ENCODE peak calls at places on chromosomes 7 and 10, in ten cellular contexts. F, C, A, Q, X, S, T, O, Y and M are unnamed samples.

GRCh38 chr7:13737563-13737962 is 251.9 kb downstream of the ETV1 start:
- DNase-seq in Q (no peak), X (no peak), O (no peak), C (no peak), Y (no peak), F (no peak), T (no peak), A (no peak), S (no peak), M (no peak)

GRCh38 chr10:8312861-8313260 is 258.4 kb downstream of the GATA3 start:
- DNase-seq in Q (no peak), F (no peak), S (peak), Y (no peak), C (peak), A (no peak), T (no peak), O (no peak), X (no peak), M (no peak)

GRCh38 chr10:91528080-91528479 is 104.8 kb downstream of the PPP1R3C start:
- DNase-seq in F (no peak), C (no peak), S (no peak), X (no peak), Q (no peak), Y (no peak), O (no peak), T (no peak), A (no peak), M (no peak)

GRCh38 chr7:155533827-155534690 is 12.3 kb downstream of the CNPY1 start:
- DNase-seq in T (peak), Y (no peak), X (peak), S (peak), Q (peak), A (no peak), O (no peak), C (peak), F (peak), M (peak)

GRCh38 chr7:22571776-22572175 is 71.8 kb upstream of the STEAP1B start:
- DNase-seq in F (no peak), O (no peak), Q (no peak), T (no peak), C (no peak), A (no peak), X (no peak), Y (no peak), S (no peak), M (no peak)

GRCh38 chr7:44288811-44289340 is 36.5 kb downstream of the CAMK2B start:
- DNase-seq in Q (peak), S (peak), F (no peak), T (no peak), X (no peak), Y (no peak), A (no peak), O (peak), C (no peak), M (no peak)

GRCh38 chr10:120521880-120522279 is 64.9 kb downstream of the PLPP4 start:
- DNase-seq in C (no peak), S (no peak), Q (no peak), T (no peak), F (no peak), O (no peak), Y (no peak), A (no peak), X (no peak), M (no peak)

GRCh38 chr7:636396-636795 is 90.1 kb upstream of the DNAAF5 start:
- DNase-seq in Q (peak), A (no peak), X (no peak), F (no peak), T (peak), O (no peak), C (peak), Y (peak), S (no peak), M (no peak)

GRCh38 chr10:52566471-52567246 is 205.9 kb downstream of the MBL2 start:
- DNase-seq in O (no peak), A (peak), X (peak), Y (no peak), S (peak), F (peak), Q (no peak), C (peak), T (peak), M (no peak)

GRCh38 chr10:88245974-88246511 is 337.1 kb downstream of the RNLS start:
- DNase-seq in C (peak), T (no peak), O (no peak), F (no peak), S (no peak), Q (no peak), X (no peak), Y (peak), A (peak), M (no peak)

GRCh38 chr10:34723746-34724145 is 91.3 kb downstream of the PARD3 start:
- DNase-seq in Y (peak), O (no peak), Q (no peak), C (peak), T (peak), F (no peak), A (no peak), S (no peak), X (peak), M (no peak)

GRCh38 chr7:23012797-23013714 is 874 bp downstream of the HYCC1 start:
- DNase-seq in O (peak), A (no peak), S (no peak), X (peak), Q (peak), F (no peak), Y (peak), T (peak), C (no peak), M (peak)

GRCh38 chr10:5625992-5626777 is 40.2 kb downstream of the ASB13 start:
- DNase-seq in S (no peak), T (no peak), F (no peak), A (no peak), Q (no peak), Y (no peak), O (no peak), X (no peak), C (no peak), M (no peak)

GRCh38 chr7:151425670-151426075 is 14.3 kb downstream of the CRYGN start:
- DNase-seq in X (no peak), A (no peak), C (peak), Y (no peak), Q (no peak), O (no peak), S (no peak), T (no peak), F (no peak), M (no peak)

GRCh38 chr7:100826546-100827329 is 585 bp downstream of the EPHB4 start:
- DNase-seq in O (no peak), Q (peak), Y (no peak), F (no peak), T (no peak), X (peak), A (no peak), S (no peak), C (no peak), M (no peak)

GRCh38 chr7:26318921-26319320 is 27.3 kb downstream of the SNX10 start:
- DNase-seq in A (no peak), Y (no peak), X (no peak), S (no peak), Q (no peak), F (no peak), C (no peak), O (no peak), T (no peak), M (no peak)

GRCh38 chr10:17453377-17454091 is 861 bp downstream of the ST8SIA6 start:
- DNase-seq in Q (peak), F (peak), X (peak), Y (peak), O (peak), S (no peak), C (peak), T (peak), A (no peak), M (peak)

GRCh38 chr10:127922675-127923366 is 15.9 kb downstream of the PTPRE start:
- DNase-seq in X (no peak), F (peak), S (peak), T (no peak), A (peak), Q (no peak), Y (peak), O (peak), C (peak), M (no peak)

GRCh38 chr7:137625197-137625596 is 221.6 kb downstream of the DGKI start:
- DNase-seq in Y (no peak), F (no peak), S (peak), C (peak), Q (no peak), O (no peak), T (no peak), A (no peak), X (peak), M (no peak)

GRCh38 chr10:125149278-125150047 is 10.9 kb downstream of the CTBP2 start:
- DNase-seq in T (no peak), C (peak), Q (no peak), F (peak), O (peak), X (peak), A (peak), Y (peak), S (no peak), M (no peak)

GRCh38 chr7:1810961-1811849 is 141.1 kb downstream of the ELFN1 start:
- DNase-seq in F (no peak), O (no peak), C (peak), A (no peak), S (no peak), Q (no peak), X (no peak), Y (no peak), T (no peak), M (no peak)

GRCh38 chr7:22718911-22719420 is 8.0 kb upstream of the IL6 start:
- DNase-seq in S (no peak), C (peak), O (no peak), F (no peak), Q (no peak), Y (no peak), A (no peak), T (no peak), X (no peak), M (no peak)

GRCh38 chr10:62636825-62637248 is 167.7 kb upstream of the ADO start:
- DNase-seq in X (peak), C (peak), O (no peak), Y (no peak), F (no peak), S (no peak), T (no peak), A (no peak), Q (no peak), M (no peak)

DNA sequence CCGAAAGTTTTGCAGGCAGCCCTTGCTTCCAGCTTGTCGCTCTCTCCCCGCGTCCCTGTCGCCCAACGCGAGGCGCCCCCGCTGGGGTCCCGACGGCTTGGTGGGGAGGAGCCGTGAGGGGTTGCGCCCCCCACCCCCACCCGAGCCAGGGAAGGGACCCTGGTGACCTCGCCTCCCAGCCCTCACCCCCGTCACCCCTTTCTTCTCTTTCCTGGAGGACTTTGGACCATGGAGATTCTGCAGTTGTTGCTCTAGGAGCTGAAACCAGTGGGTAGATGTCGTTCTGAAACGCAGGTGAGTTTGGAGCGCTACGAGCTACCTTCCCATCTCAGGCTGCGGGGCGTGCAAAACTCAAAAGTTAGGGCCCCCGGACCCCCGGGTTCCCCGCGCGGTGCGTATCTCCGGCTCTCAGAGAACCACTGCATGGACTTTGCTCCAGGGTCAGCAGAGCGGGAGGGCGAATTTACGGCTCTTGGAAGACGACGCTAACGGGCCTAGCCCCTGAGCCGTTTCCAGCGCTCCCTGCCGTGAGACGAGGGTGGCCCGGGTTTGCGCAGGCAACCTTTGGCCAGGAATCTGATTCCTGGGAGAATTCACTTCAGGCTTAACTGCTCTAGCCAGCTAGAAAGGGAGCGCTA is 684 bp upstream of the ATXN7L1 start:
- DNase-seq in F (peak), Q (peak), S (peak), X (peak), T (peak), O (peak), C (peak), A (no peak), Y (peak), M (peak)
- TF ChIP-seq CTCF in F (no peak), Q (no peak), S (peak), X (no peak), T (no peak), O (no peak), C (peak), A (no peak), Y (no peak), M (no peak)

GRCh38 chr7:28299556-28299955 is 112.8 kb upstream of the CREB5 start:
- DNase-seq in Q (no peak), C (no peak), T (no peak), Y (no peak), F (no peak), X (no peak), S (no peak), O (no peak), A (no peak), M (no peak)

GRCh38 chr7:28297821-28298439 is 114.4 kb upstream of the CREB5 start:
- DNase-seq in Y (no peak), O (no peak), A (no peak), T (no peak), Q (no peak), X (no peak), F (no peak), S (no peak), C (no peak), M (no peak)

GRCh38 chr7:28298870-28299484 is 113.3 kb upstream of the CREB5 start:
- DNase-seq in C (peak), O (no peak), Q (peak), Y (peak), S (peak), A (no peak), F (peak), T (peak), X (peak), M (peak)

GRCh38 chr7:28293529-28293835 is 112.9 kb upstream of the JAZF1 start:
- DNase-seq in T (no peak), A (no peak), O (no peak), S (no peak), Y (no peak), F (no peak), X (no peak), Q (no peak), C (no peak), M (no peak)

DNA sequence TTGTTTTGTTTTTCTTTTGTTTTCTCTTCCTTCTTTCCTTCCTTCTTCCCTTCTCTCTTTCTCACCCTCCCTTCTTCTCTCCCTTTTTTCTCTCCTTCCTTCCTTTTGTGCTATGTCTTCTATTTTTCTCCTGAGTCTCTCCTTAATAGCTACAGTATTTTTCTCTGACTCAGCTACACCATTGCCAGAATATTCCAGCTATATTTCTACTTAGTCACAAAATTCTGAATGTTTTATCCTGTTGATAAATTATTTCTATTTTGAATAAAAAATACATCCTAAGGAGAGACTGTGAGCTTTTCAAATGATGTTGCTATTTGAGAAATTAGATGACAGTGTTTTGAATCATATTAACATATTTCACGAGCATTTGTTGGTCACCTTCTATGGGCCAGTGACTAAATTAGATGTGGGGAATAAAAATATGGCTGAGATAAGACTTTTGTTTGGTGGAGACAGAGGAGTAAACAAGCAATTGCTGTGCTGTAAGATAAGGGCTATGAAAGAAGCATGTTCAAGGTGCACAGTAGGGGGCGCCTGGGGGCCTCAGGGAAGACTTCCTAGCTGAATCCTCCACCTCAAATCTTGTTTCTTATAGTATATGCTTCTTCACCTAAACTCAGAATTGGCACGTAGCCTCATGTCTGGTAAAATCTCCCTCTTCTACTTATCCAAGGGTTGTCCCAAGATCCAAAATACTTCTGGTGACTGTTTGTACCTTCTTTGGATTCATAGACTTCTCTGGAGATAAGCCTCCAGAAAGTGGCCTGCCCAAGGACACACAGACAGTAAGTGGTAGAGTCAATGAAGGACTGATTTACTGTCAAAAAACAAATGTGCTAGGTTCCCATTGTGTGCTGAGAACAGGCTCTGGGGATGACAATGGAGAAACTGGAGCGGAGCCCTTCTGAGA is 115.5 kb upstream of the CREB5 start:
- DNase-seq in O (no peak), F (no peak), S (peak), A (no peak), X (peak), C (peak), Y (no peak), Q (peak), T (peak), M (peak)
- TF ChIP-seq CTCF in O (peak), F (peak), S (peak), A (peak), X (peak), C (peak), Y (peak), Q (peak), T (peak), M (peak)

GRCh38 chr7:148151778-148152177 is 438.8 kb upstream of the C7orf33 start:
- DNase-seq in F (no peak), Q (no peak), Y (no peak), O (no peak), C (no peak), A (no peak), X (no peak), S (no peak), T (no peak), M (no peak)
- TF ChIP-seq CTCF in F (no peak), Q (no peak), Y (no peak), O (no peak), C (peak), A (no peak), X (peak), S (no peak), T (no peak), M (no peak)

GRCh38 chr7:51079494-51079893 is 237.1 kb downstream of the COBL start:
- DNase-seq in Q (no peak), A (no peak), Y (no peak), O (no peak), F (peak), X (no peak), T (no peak), C (no peak), S (no peak), M (no peak)
- TF ChIP-seq CTCF in Q (no peak), A (no peak), Y (no peak), O (no peak), F (no peak), X (no peak), T (no peak), C (no peak), S (no peak), M (no peak)

GRCh38 chr7:139186146-139186545 is 44.9 kb upstream of the UBN2 start:
- DNase-seq in C (no peak), X (no peak), T (no peak), Q (no peak), Y (no peak), A (no peak), F (no peak), S (no peak), O (no peak), M (no peak)

GRCh38 chr7:139182363-139182762 is 48.7 kb upstream of the UBN2 start:
- DNase-seq in C (no peak), X (peak), T (no peak), O (no peak), F (no peak), Q (no peak), S (no peak), Y (no peak), A (no peak), M (no peak)

GRCh38 chr7:139180700-139181311 is 50.2 kb upstream of the UBN2 start:
- DNase-seq in T (no peak), X (no peak), F (peak), A (no peak), Y (no peak), Q (no peak), C (peak), S (no peak), O (no peak), M (no peak)

GRCh38 chr7:139181404-139181803 is 49.6 kb upstream of the UBN2 start:
- DNase-seq in A (no peak), F (no peak), C (no peak), T (no peak), Y (no peak), S (no peak), Q (no peak), X (no peak), O (no peak), M (no peak)

GRCh38 chr7:139183878-139184338 is 47.1 kb upstream of the UBN2 start:
- DNase-seq in S (no peak), A (no peak), O (no peak), C (no peak), T (no peak), Q (no peak), X (no peak), F (no peak), Y (no peak), M (no peak)
- TF ChIP-seq CTCF in S (no peak), A (no peak), O (no peak), C (no peak), T (no peak), Q (no peak), X (no peak), F (no peak), Y (no peak), M (no peak)

GRCh38 chr10:84190621-84191020 is 3.7 kb upstream of the CDHR1 start:
- DNase-seq in Y (no peak), A (no peak), Q (no peak), O (no peak), F (no peak), T (no peak), S (no peak), C (no peak), X (no peak), M (no peak)
- TF ChIP-seq CTCF in Y (no peak), A (no peak), Q (no peak), O (no peak), F (no peak), T (no peak), S (no peak), C (no peak), X (no peak), M (no peak)